ENCODE peak calls at places on chromosome 18, in seven cellular contexts. One of them, this sample, is unnamed.

GRCh38 chr18:25587545-25587944 is 235.6 kb upstream of the ZNF521 start:
- DNase-seq in tibial nerve: no peak
- DNase-seq in left cardiac atrium: no peak
- DNase-seq in stimulated activated CD8-positive, alpha-beta memory T cell treated with anti-CD3 and anti-CD28 coated beads, Interleukin-15, amount 100 ng/mL, for 24 hours: no peak
- DNase-seq in T-helper 9 cell: no peak
- DNase-seq in kidney epithelial cell: no peak
- DNase-seq in RCC 7860: no peak
- DNase-seq in this sample: no peak

GRCh38 chr18:37179384-37179783 is 350.5 kb downstream of the KIAA1328 start:
- DNase-seq in kidney epithelial cell: no peak
- DNase-seq in RCC 7860: no peak
- DNase-seq in tibial nerve: no peak
- DNase-seq in left cardiac atrium: no peak
- DNase-seq in T-helper 9 cell: no peak
- DNase-seq in stimulated activated CD8-positive, alpha-beta memory T cell treated with anti-CD3 and anti-CD28 coated beads, Interleukin-15, amount 100 ng/mL, for 24 hours: no peak
- DNase-seq in this sample: no peak

GRCh38 chr18:67846422-67847098 is 330.0 kb upstream of the DSEL start:
- DNase-seq in RCC 7860: no peak
- DNase-seq in kidney epithelial cell: no peak
- DNase-seq in stimulated activated CD8-positive, alpha-beta memory T cell treated with anti-CD3 and anti-CD28 coated beads, Interleukin-15, amount 100 ng/mL, for 24 hours: no peak
- DNase-seq in T-helper 9 cell: no peak
- DNase-seq in tibial nerve: no peak
- DNase-seq in left cardiac atrium: no peak
- DNase-seq in this sample: no peak

GRCh38 chr18:49206717-49207116 is 253.7 kb downstream of the DYM start:
- DNase-seq in kidney epithelial cell: no peak
- DNase-seq in stimulated activated CD8-positive, alpha-beta memory T cell treated with anti-CD3 and anti-CD28 coated beads, Interleukin-15, amount 100 ng/mL, for 24 hours: no peak
- DNase-seq in RCC 7860: no peak
- DNase-seq in left cardiac atrium: no peak
- DNase-seq in tibial nerve: no peak
- DNase-seq in T-helper 9 cell: no peak
- DNase-seq in this sample: peak

GRCh38 chr18:58615150-58616132 is 13.4 kb downstream of the ALPK2 start:
- DNase-seq in kidney epithelial cell: no peak
- DNase-seq in left cardiac atrium: no peak
- DNase-seq in stimulated activated CD8-positive, alpha-beta memory T cell treated with anti-CD3 and anti-CD28 coated beads, Interleukin-15, amount 100 ng/mL, for 24 hours: no peak
- DNase-seq in T-helper 9 cell: peak
- DNase-seq in RCC 7860: peak
- DNase-seq in tibial nerve: no peak
- DNase-seq in this sample: no peak

GRCh38 chr18:43627833-43628370 is 350.6 kb upstream of the SYT4 start:
- DNase-seq in T-helper 9 cell: no peak
- DNase-seq in left cardiac atrium: no peak
- DNase-seq in kidney epithelial cell: no peak
- DNase-seq in stimulated activated CD8-positive, alpha-beta memory T cell treated with anti-CD3 and anti-CD28 coated beads, Interleukin-15, amount 100 ng/mL, for 24 hours: no peak
- DNase-seq in RCC 7860: no peak
- DNase-seq in tibial nerve: no peak
- DNase-seq in this sample: no peak

GRCh38 chr18:59065684-59066083 is 74.0 kb upstream of the SEC11C start:
- DNase-seq in tibial nerve: no peak
- DNase-seq in T-helper 9 cell: no peak
- DNase-seq in stimulated activated CD8-positive, alpha-beta memory T cell treated with anti-CD3 and anti-CD28 coated beads, Interleukin-15, amount 100 ng/mL, for 24 hours: no peak
- DNase-seq in RCC 7860: no peak
- DNase-seq in kidney epithelial cell: no peak
- DNase-seq in left cardiac atrium: no peak
- DNase-seq in this sample: no peak

GRCh38 chr18:24060644-24061043 is 46.1 kb downstream of the TTC39C start:
- DNase-seq in kidney epithelial cell: no peak
- DNase-seq in stimulated activated CD8-positive, alpha-beta memory T cell treated with anti-CD3 and anti-CD28 coated beads, Interleukin-15, amount 100 ng/mL, for 24 hours: no peak
- DNase-seq in T-helper 9 cell: no peak
- DNase-seq in tibial nerve: no peak
- DNase-seq in left cardiac atrium: no peak
- DNase-seq in RCC 7860: no peak
- DNase-seq in this sample: no peak

GRCh38 chr18:6543330-6543908 is 128.7 kb upstream of the L3MBTL4 start:
- DNase-seq in left cardiac atrium: no peak
- DNase-seq in tibial nerve: no peak
- DNase-seq in T-helper 9 cell: no peak
- DNase-seq in stimulated activated CD8-positive, alpha-beta memory T cell treated with anti-CD3 and anti-CD28 coated beads, Interleukin-15, amount 100 ng/mL, for 24 hours: no peak
- DNase-seq in RCC 7860: peak
- DNase-seq in kidney epithelial cell: no peak
- DNase-seq in this sample: peak

GRCh38 chr18:30280861-30281470 is 761.6 kb downstream of the DSC3 start:
- DNase-seq in tibial nerve: peak
- DNase-seq in RCC 7860: peak
- DNase-seq in left cardiac atrium: no peak
- DNase-seq in kidney epithelial cell: peak
- DNase-seq in stimulated activated CD8-positive, alpha-beta memory T cell treated with anti-CD3 and anti-CD28 coated beads, Interleukin-15, amount 100 ng/mL, for 24 hours: no peak
- DNase-seq in T-helper 9 cell: no peak
- DNase-seq in this sample: peak

GRCh38 chr18:51010218-51010617 is 19.8 kb upstream of the SMAD4 start:
- DNase-seq in T-helper 9 cell: no peak
- DNase-seq in kidney epithelial cell: no peak
- DNase-seq in tibial nerve: no peak
- DNase-seq in left cardiac atrium: no peak
- DNase-seq in stimulated activated CD8-positive, alpha-beta memory T cell treated with anti-CD3 and anti-CD28 coated beads, Interleukin-15, amount 100 ng/mL, for 24 hours: no peak
- DNase-seq in RCC 7860: no peak
- DNase-seq in this sample: no peak

GRCh38 chr18:13179566-13180113 is 38.9 kb upstream of the LDLRAD4 start:
- DNase-seq in tibial nerve: no peak
- DNase-seq in stimulated activated CD8-positive, alpha-beta memory T cell treated with anti-CD3 and anti-CD28 coated beads, Interleukin-15, amount 100 ng/mL, for 24 hours: no peak
- DNase-seq in T-helper 9 cell: no peak
- DNase-seq in kidney epithelial cell: no peak
- DNase-seq in left cardiac atrium: no peak
- DNase-seq in RCC 7860: no peak
- DNase-seq in this sample: no peak

GRCh38 chr18:53639696-53640095 is 584.8 kb downstream of the MBD2 start:
- DNase-seq in kidney epithelial cell: no peak
- DNase-seq in left cardiac atrium: no peak
- DNase-seq in tibial nerve: no peak
- DNase-seq in RCC 7860: no peak
- DNase-seq in stimulated activated CD8-positive, alpha-beta memory T cell treated with anti-CD3 and anti-CD28 coated beads, Interleukin-15, amount 100 ng/mL, for 24 hours: no peak
- DNase-seq in T-helper 9 cell: no peak
- DNase-seq in this sample: no peak

GRCh38 chr18:3402962-3403585 is 46.9 kb upstream of the TGIF1 start:
- DNase-seq in T-helper 9 cell: no peak
- DNase-seq in tibial nerve: no peak
- DNase-seq in kidney epithelial cell: no peak
- DNase-seq in RCC 7860: no peak
- DNase-seq in stimulated activated CD8-positive, alpha-beta memory T cell treated with anti-CD3 and anti-CD28 coated beads, Interleukin-15, amount 100 ng/mL, for 24 hours: no peak
- DNase-seq in left cardiac atrium: no peak
- DNase-seq in this sample: no peak

GRCh38 chr18:57727952-57728807 is 74.9 kb downstream of the ATP8B1 start:
- DNase-seq in kidney epithelial cell: no peak
- DNase-seq in left cardiac atrium: no peak
- DNase-seq in T-helper 9 cell: no peak
- DNase-seq in RCC 7860: no peak
- DNase-seq in tibial nerve: no peak
- DNase-seq in stimulated activated CD8-positive, alpha-beta memory T cell treated with anti-CD3 and anti-CD28 coated beads, Interleukin-15, amount 100 ng/mL, for 24 hours: no peak
- DNase-seq in this sample: peak